ENCODE peak calls at places on chromosomes 16 and 17, in four cellular contexts. P, H, L and U are unnamed samples.

GRCh38 chr16:88498576-88499208 is 45.6 kb downstream of the ZFPM1 start:
- DNase-seq in P (no peak), H (no peak), L (no peak), U (no peak)

GRCh38 chr16:67663151-67663876 is 2.6 kb downstream of the PARD6A start:
- DNase-seq in P (no peak), H (no peak), L (no peak), U (no peak)

GRCh38 chr17:42072323-42073187 is 22.2 kb upstream of the C17orf113 start:
- DNase-seq in P (no peak), H (no peak), L (no peak), U (no peak)

GRCh38 chr17:2703181-2703580 is 8.4 kb downstream of the CLUH start:
- DNase-seq in P (no peak), H (no peak), L (no peak), U (no peak)

GRCh38 chr16:78816499-78817441 is 717.3 kb downstream of the WWOX start:
- DNase-seq in P (no peak), H (no peak), L (no peak), U (no peak)

GRCh38 chr16:84344781-84345180 is 23.6 kb upstream of the ATP2C2 start:
- DNase-seq in P (no peak), H (no peak), L (no peak), U (no peak)

GRCh38 chr17:67390646-67391480 is 13.8 kb downstream of the PITPNC1 start:
- DNase-seq in P (peak), H (peak), L (peak), U (peak)

GRCh38 chr17:67181825-67182224 is 63.2 kb downstream of the HELZ start:
- DNase-seq in P (no peak), H (no peak), L (no peak), U (no peak)

GRCh38 chr16:58948244-58948643 is 214.1 kb upstream of the GOT2 start:
- DNase-seq in P (no peak), H (no peak), L (no peak), U (no peak)

GRCh38 chr17:29143894-29144293 is 36.3 kb downstream of the MYO18A start:
- DNase-seq in P (no peak), H (no peak), L (no peak), U (no peak)

GRCh38 chr16:65111306-65111705 is 10.6 kb downstream of the CDH11 start:
- DNase-seq in P (no peak), H (no peak), L (no peak), U (no peak)

GRCh38 chr17:8290043-8290442 is 1.6 kb downstream of the RANGRF start:
- DNase-seq in P (no peak), H (no peak), L (no peak), U (no peak)

GRCh38 chr17:6753006-6753445 is 2.8 kb upstream of the XAF1 start:
- DNase-seq in P (peak), H (peak), L (peak), U (peak)

GRCh38 chr17:80987941-80988461 is 3.6 kb upstream of the CHMP6 start:
- DNase-seq in P (no peak), H (no peak), L (no peak), U (no peak)

GRCh38 chr17:74520790-74521480 is 10.3 kb downstream of the CD300LB start:
- DNase-seq in P (no peak), H (peak), L (no peak), U (no peak)

GRCh38 chr16:84959784-84960417 is 51.4 kb downstream of the ZDHHC7 start:
- DNase-seq in P (no peak), H (no peak), L (no peak), U (no peak)

GRCh38 chr17:416293-417206 is 63.9 kb upstream of the RPH3AL start:
- DNase-seq in P (no peak), H (no peak), L (no peak), U (no peak)

GRCh38 chr17:48612854-48613691 is 2.0 kb downstream of the HOXB8 start:
- DNase-seq in P (peak), H (no peak), L (no peak), U (peak)

GRCh38 chr16:53041196-53041977 is 11.3 kb downstream of the CHD9NB start:
- DNase-seq in P (peak), H (no peak), L (no peak), U (peak)

GRCh38 chr17:66904760-66905637 is 59.5 kb upstream of the CACNG4 start:
- DNase-seq in P (peak), H (peak), L (no peak), U (peak)

GRCh38 chr17:40307001-40307690 is 1.8 kb upstream of the RARA start:
- DNase-seq in P (no peak), H (no peak), L (no peak), U (no peak)

GRCh38 chr17:39450051-39450450 is 1.0 kb downstream of the MED1 start:
- DNase-seq in P (no peak), H (no peak), L (no peak), U (no peak)

GRCh38 chr17:41394254-41395016 is 3.0 kb downstream of the KRT31 start:
- DNase-seq in P (no peak), H (no peak), L (no peak), U (no peak)

GRCh38 chr16:981695-982151 is at the start of gene SOX8:
- DNase-seq in P (no peak), H (no peak), L (no peak), U (no peak)

GRCh38 chr16:24409045-24409444 is 130.3 kb upstream of the RBBP6 start:
- DNase-seq in P (no peak), H (no peak), L (no peak), U (no peak)

GRCh38 chr17:60345233-60345632 is 46.7 kb downstream of the USP32 start:
- DNase-seq in P (no peak), H (no peak), L (no peak), U (no peak)

GRCh38 chr17:76953926-76954325 is 85.7 kb downstream of the MGAT5B start:
- DNase-seq in P (no peak), H (no peak), L (no peak), U (no peak)

GRCh38 chr17:81397314-81398169 is 2.3 kb downstream of the BAHCC1 start:
- DNase-seq in P (peak), H (no peak), L (no peak), U (peak)

GRCh38 chr16:86231321-86231995 is 278.9 kb upstream of the FOXF1 start:
- DNase-seq in P (no peak), H (no peak), L (no peak), U (no peak)

GRCh38 chr17:44257815-44258750 is 9.9 kb downstream of the SLC4A1 start:
- DNase-seq in P (no peak), H (no peak), L (no peak), U (no peak)

GRCh38 chr17:72489273-72489641 is 368.4 kb downstream of the SOX9 start:
- DNase-seq in P (no peak), H (no peak), L (no peak), U (no peak)

GRCh38 chr16:22373662-22374310 is 633 bp downstream of the CDR2 start:
- DNase-seq in P (peak), H (peak), L (no peak), U (no peak)

GRCh38 chr17:78172284-78173024 is 4.1 kb downstream of the SYNGR2 start:
- DNase-seq in P (peak), H (peak), L (no peak), U (no peak)

GRCh38 chr17:75933836-75934235 is 7.0 kb downstream of the FBF1 start:
- DNase-seq in P (no peak), H (no peak), L (no peak), U (no peak)

DNA sequence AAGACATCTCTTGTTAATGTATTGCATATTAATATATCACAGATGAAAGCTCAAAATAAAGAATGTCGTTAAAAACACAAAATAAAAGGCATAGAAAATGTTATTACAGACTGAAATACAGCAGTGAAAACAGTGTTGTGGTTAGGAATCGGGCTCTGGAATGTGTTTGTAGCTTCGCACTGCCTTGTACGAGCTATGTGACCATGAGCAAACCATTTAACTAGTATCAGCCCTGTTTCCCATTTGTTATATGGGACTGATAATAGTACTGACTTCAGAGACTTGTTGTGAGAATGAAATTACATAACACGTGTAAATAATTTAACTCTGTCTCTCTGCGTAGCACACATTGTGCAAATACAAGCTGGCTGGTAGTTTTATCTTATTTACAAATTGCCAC is 648 bp upstream of the RBFOX1 start:
- DNase-seq in P (no peak), H (no peak), L (no peak), U (no peak)
- H3K4me3 ChIP-seq in P (no peak), H (no peak), L (no peak), U (no peak)

GRCh38 chr16:10616744-10617640 is 36.6 kb upstream of the EMP2 start:
- DNase-seq in P (no peak), H (peak), L (no peak), U (peak)
- H3K4me3 ChIP-seq in P (no peak), H (no peak), L (no peak), U (no peak)

DNA sequence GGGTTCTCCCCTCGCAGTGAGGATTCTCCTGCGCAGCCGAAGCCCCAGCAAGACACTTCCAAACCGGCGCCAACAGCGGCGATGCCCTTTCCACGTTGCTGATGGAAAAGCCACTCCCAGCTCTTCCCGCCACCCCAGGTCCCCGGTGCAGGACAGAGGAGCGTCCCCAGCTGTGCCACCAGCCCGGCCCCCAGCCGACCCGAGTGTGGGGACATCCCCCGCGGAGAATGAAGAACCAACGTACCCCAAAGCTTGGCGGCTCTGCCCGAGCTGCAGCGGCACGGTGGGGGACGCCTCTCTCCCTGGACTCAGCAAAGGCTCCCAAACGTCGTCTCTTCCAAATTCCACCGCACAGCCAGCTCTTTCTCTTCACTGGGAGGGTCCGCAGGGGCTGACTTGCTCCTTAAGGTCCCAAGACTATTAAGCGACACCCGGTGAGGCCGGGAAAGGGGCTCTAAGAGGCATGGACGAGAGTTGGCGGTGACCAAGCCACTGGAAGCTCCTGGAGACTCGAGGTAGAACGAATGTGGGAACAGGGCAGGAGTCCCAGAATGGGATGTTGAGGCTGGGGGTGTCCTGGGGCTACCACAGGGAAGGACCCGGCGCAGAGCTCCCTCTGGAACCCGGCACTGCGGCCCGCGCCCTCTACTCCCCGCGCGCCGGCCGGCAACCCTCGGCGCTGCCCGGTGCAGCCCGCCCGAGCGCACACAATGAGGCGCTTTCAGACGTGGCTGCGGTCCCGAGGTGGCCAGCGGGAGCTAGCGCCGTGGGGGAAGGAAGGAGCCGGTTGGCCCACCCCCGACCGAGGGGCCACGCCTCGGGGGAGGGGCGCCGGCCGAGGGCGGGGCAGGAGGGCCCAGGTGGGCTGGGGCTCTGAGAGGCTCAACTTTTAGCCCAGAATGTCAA is at the start of gene CHST6:
- DNase-seq in P (peak), H (no peak), L (no peak), U (no peak)
- H3K4me3 ChIP-seq in P (peak), H (no peak), L (peak), U (peak)

DNA sequence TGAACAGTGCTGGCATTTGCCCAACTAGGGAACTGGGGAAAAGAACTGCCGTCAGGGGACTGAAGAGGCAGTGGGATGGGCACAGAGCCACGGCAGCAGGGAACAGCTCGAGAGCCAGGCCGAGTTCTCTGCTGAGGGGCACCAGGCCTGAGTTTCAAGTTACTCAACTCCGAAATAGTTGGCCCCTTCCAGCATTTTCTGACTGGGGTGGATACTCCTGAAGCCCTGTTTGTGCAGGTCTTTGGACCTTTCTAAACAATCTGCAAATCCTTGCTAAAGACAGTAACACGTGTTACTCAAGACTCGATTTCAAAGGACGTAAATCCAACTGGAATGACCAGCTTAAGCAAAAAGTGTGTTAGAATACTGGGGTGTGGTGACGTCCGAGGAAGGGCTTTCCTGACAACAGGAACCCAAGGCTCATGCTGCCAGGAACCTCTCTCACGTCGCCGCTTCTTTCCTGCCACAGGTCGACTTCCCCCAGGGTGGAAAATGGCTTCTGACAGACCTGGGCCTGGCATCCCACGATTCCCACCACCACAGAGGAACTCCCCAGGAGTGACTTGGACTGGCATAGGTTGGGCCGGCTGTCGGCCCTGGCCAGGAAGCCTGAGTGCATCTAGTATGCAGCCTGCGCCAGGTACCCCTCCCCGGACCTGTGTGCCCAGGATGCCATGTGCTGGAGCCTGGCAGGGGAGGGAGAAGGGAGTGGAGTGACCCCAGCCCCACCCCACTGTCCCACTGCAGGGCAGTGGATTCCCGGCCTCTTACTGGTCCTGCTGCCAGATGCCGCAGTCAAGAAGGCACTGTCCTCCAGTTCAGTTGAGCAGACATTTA is 71.9 kb downstream of the N4BP1 start:
- DNase-seq in P (no peak), H (peak), L (no peak), U (peak)
- H3K4me3 ChIP-seq in P (no peak), H (no peak), L (no peak), U (no peak)